ENCODE peak calls at places on chromosomes 1 and 21, in seven cellular contexts. One of them, this sample, is unnamed.

GRCh38 chr1:226589008-226589733 is 40.6 kb downstream of the STUM start:
- DNase-seq in AG04450: no peak
- DNase-seq in neural progenitor cell: no peak
- DNase-seq in brain microvascular endothelial cell: no peak
- DNase-seq in psoas muscle: no peak
- DNase-seq in cardiac muscle cell: peak
- DNase-seq in heart left ventricle: peak
- DNase-seq in this sample: no peak

GRCh38 chr1:243740255-243740999 is 109.6 kb downstream of the AKT3 start:
- DNase-seq in AG04450: no peak
- DNase-seq in neural progenitor cell: peak
- DNase-seq in brain microvascular endothelial cell: no peak
- DNase-seq in psoas muscle: no peak
- DNase-seq in cardiac muscle cell: peak
- DNase-seq in heart left ventricle: no peak
- DNase-seq in this sample: no peak

GRCh38 chr1:245942861-245943260 is 564.2 kb downstream of the SMYD3 start:
- DNase-seq in AG04450: no peak
- DNase-seq in neural progenitor cell: no peak
- DNase-seq in brain microvascular endothelial cell: no peak
- DNase-seq in psoas muscle: no peak
- DNase-seq in cardiac muscle cell: no peak
- DNase-seq in heart left ventricle: no peak
- DNase-seq in this sample: no peak

GRCh38 chr1:119160435-119160834 is 20.0 kb upstream of the WARS2 start:
- DNase-seq in AG04450: no peak
- DNase-seq in neural progenitor cell: no peak
- DNase-seq in brain microvascular endothelial cell: no peak
- DNase-seq in psoas muscle: no peak
- DNase-seq in cardiac muscle cell: no peak
- DNase-seq in heart left ventricle: no peak
- DNase-seq in this sample: no peak

GRCh38 chr1:7493711-7494110 is 277.4 kb upstream of the VAMP3 start:
- DNase-seq in AG04450: no peak
- DNase-seq in neural progenitor cell: no peak
- DNase-seq in brain microvascular endothelial cell: no peak
- DNase-seq in psoas muscle: no peak
- DNase-seq in cardiac muscle cell: no peak
- DNase-seq in heart left ventricle: no peak
- DNase-seq in this sample: no peak

GRCh38 chr1:69702085-69702484 is 134.4 kb downstream of the LRRC7 start:
- DNase-seq in AG04450: no peak
- DNase-seq in neural progenitor cell: no peak
- DNase-seq in brain microvascular endothelial cell: no peak
- DNase-seq in psoas muscle: no peak
- DNase-seq in cardiac muscle cell: no peak
- DNase-seq in heart left ventricle: no peak
- DNase-seq in this sample: no peak

GRCh38 chr1:51559501-51559900 is 40.4 kb upstream of the EPS15 start:
- DNase-seq in AG04450: no peak
- DNase-seq in neural progenitor cell: no peak
- DNase-seq in brain microvascular endothelial cell: no peak
- DNase-seq in psoas muscle: no peak
- DNase-seq in cardiac muscle cell: no peak
- DNase-seq in heart left ventricle: no peak
- DNase-seq in this sample: no peak

GRCh38 chr1:99533909-99534907 is 111.7 kb upstream of the PALMD start:
- DNase-seq in AG04450: no peak
- DNase-seq in neural progenitor cell: no peak
- DNase-seq in brain microvascular endothelial cell: no peak
- DNase-seq in psoas muscle: no peak
- DNase-seq in cardiac muscle cell: no peak
- DNase-seq in heart left ventricle: no peak
- DNase-seq in this sample: no peak

GRCh38 chr1:98389809-98390208 is 271.7 kb upstream of the SNX7 start:
- DNase-seq in AG04450: peak
- DNase-seq in neural progenitor cell: no peak
- DNase-seq in brain microvascular endothelial cell: peak
- DNase-seq in psoas muscle: no peak
- DNase-seq in cardiac muscle cell: peak
- DNase-seq in heart left ventricle: no peak
- DNase-seq in this sample: no peak

GRCh38 chr1:186740324-186740723 is 60.1 kb upstream of the PTGS2 start:
- DNase-seq in AG04450: no peak
- DNase-seq in neural progenitor cell: no peak
- DNase-seq in brain microvascular endothelial cell: no peak
- DNase-seq in psoas muscle: no peak
- DNase-seq in cardiac muscle cell: no peak
- DNase-seq in heart left ventricle: no peak
- DNase-seq in this sample: no peak

GRCh38 chr1:14602131-14602530 is 3.6 kb downstream of the KAZN start:
- DNase-seq in AG04450: no peak
- DNase-seq in neural progenitor cell: peak
- DNase-seq in brain microvascular endothelial cell: no peak
- DNase-seq in psoas muscle: peak
- DNase-seq in cardiac muscle cell: peak
- DNase-seq in heart left ventricle: peak
- DNase-seq in this sample: no peak

GRCh38 chr1:222043444-222044292 is 301.8 kb upstream of the DUSP10 start:
- DNase-seq in AG04450: peak
- DNase-seq in neural progenitor cell: peak
- DNase-seq in brain microvascular endothelial cell: peak
- DNase-seq in psoas muscle: no peak
- DNase-seq in cardiac muscle cell: peak
- DNase-seq in heart left ventricle: no peak
- DNase-seq in this sample: peak

GRCh38 chr21:45029298-45029967 is 44.9 kb upstream of the ADARB1 start:
- DNase-seq in AG04450: no peak
- DNase-seq in neural progenitor cell: peak
- DNase-seq in brain microvascular endothelial cell: peak
- DNase-seq in psoas muscle: no peak
- DNase-seq in cardiac muscle cell: peak
- DNase-seq in heart left ventricle: peak
- DNase-seq in this sample: no peak

GRCh38 chr1:192983349-192983980 is 75.7 kb downstream of the UCHL5 start:
- DNase-seq in AG04450: no peak
- DNase-seq in neural progenitor cell: no peak
- DNase-seq in brain microvascular endothelial cell: no peak
- DNase-seq in psoas muscle: no peak
- DNase-seq in cardiac muscle cell: no peak
- DNase-seq in heart left ventricle: no peak
- DNase-seq in this sample: no peak

GRCh38 chr1:157136133-157136532 is 2.1 kb downstream of the ETV3 start:
- DNase-seq in AG04450: no peak
- DNase-seq in neural progenitor cell: no peak
- DNase-seq in brain microvascular endothelial cell: no peak
- DNase-seq in psoas muscle: no peak
- DNase-seq in cardiac muscle cell: no peak
- DNase-seq in heart left ventricle: no peak
- DNase-seq in this sample: no peak

GRCh38 chr1:150981805-150982712 is at the start of gene ANXA9:
- DNase-seq in AG04450: no peak
- DNase-seq in neural progenitor cell: no peak
- DNase-seq in brain microvascular endothelial cell: no peak
- DNase-seq in psoas muscle: no peak
- DNase-seq in cardiac muscle cell: no peak
- DNase-seq in heart left ventricle: no peak
- DNase-seq in this sample: no peak

GRCh38 chr1:165114022-165114888 is 242.3 kb downstream of the LMX1A start:
- DNase-seq in AG04450: no peak
- DNase-seq in neural progenitor cell: peak
- DNase-seq in brain microvascular endothelial cell: peak
- DNase-seq in psoas muscle: no peak
- DNase-seq in cardiac muscle cell: peak
- DNase-seq in heart left ventricle: no peak
- DNase-seq in this sample: peak

GRCh38 chr1:228923973-228924766 is 188.9 kb downstream of the RHOU start:
- DNase-seq in AG04450: peak
- DNase-seq in neural progenitor cell: no peak
- DNase-seq in brain microvascular endothelial cell: no peak
- DNase-seq in psoas muscle: no peak
- DNase-seq in cardiac muscle cell: peak
- DNase-seq in heart left ventricle: no peak
- DNase-seq in this sample: no peak

DNA sequence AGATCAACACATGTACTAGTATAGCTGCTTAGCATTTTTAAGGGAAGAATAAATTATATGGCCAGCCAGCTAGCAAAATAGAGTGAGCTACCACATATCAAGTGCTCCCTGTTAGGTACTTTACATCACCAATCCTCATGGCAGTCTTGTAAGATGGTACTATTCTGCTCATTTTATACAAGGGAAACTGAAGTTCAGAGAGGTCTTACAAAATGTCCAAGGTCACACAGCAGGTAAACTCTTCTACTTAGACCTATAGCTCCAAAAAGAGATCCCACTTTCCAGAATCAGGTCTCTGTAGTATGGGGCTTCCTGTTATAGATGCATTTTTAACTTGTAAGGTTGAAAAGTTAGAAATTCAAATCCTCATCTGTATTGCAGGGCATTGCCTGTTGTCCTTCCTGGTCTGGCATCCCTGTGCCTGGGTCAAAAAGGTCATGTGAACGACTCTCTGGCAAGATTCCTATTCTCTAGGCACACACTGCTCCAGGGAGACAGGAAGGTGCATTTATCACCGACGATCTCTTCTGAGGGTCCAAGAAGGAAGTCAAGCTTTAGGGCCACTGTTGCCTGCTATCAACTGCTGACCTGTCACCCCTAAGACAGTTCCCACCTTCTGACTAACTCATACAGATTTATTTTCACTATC is 41.1 kb downstream of the TRIT1 start:
- DNase-seq in AG04450: no peak
- DNase-seq in neural progenitor cell: no peak
- DNase-seq in brain microvascular endothelial cell: no peak
- DNase-seq in psoas muscle: no peak
- DNase-seq in cardiac muscle cell: no peak
- DNase-seq in heart left ventricle: no peak
- DNase-seq in this sample: no peak
- H3K27ac ChIP-seq in AG04450: no peak
- H3K27ac ChIP-seq in neural progenitor cell: no peak
- H3K27ac ChIP-seq in brain microvascular endothelial cell: no peak
- H3K27ac ChIP-seq in psoas muscle: no peak
- H3K27ac ChIP-seq in cardiac muscle cell: no peak
- H3K27ac ChIP-seq in heart left ventricle: no peak
- H3K27ac ChIP-seq in this sample: no peak

DNA sequence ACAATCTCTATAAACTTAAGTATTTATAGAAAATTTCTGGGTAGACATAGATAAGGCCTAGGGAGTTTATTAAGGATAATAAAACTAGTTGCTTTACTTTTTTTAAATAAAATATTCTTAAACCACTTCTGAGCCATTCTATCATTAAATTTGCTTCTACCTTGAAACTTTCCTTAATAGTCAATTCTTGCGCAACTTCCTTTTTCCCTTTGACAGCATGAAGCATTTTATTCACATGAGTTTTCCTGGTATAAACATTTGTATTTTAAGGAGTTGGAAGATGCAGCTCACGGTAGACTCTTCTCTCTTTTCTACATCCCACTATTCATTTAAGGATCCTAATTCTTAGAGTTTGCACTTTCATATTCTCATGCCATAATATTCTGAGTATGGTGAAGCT is 75.8 kb upstream of the DPH5 start:
- DNase-seq in AG04450: no peak
- DNase-seq in neural progenitor cell: no peak
- DNase-seq in brain microvascular endothelial cell: no peak
- DNase-seq in psoas muscle: no peak
- DNase-seq in cardiac muscle cell: peak
- DNase-seq in heart left ventricle: no peak
- DNase-seq in this sample: no peak
- H3K27ac ChIP-seq in AG04450: no peak
- H3K27ac ChIP-seq in neural progenitor cell: no peak
- H3K27ac ChIP-seq in brain microvascular endothelial cell: no peak
- H3K27ac ChIP-seq in psoas muscle: no peak
- H3K27ac ChIP-seq in cardiac muscle cell: no peak
- H3K27ac ChIP-seq in heart left ventricle: no peak
- H3K27ac ChIP-seq in this sample: no peak

DNA sequence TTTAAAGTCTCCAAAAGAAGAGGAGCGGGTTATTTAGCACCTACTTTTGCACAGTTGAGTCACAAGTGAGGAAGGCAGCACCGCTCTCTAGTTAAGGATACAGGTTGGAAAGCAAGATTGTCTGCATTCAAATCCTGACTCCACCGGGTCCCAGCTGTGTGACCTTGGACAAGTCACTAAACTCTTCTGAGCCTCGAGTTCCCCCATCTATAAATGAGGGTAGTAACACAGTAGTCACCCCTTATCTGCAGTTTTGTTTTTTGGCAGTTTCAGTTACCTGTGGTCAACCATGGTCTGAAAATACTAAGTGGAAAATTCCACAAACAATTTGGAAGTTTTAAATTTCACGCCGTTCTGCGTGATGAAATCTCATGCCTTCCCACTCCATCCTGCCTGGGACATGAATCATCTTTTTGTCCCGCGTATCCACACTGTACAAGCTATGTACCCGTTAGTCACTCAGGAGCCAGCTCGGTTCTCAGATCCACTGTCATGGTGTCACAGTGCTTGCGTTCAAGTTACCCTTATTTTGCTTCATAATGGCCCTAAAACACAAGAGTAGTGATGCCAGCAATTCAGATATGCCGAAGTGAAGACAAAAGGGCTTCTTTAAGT is 49.4 kb downstream of the CAPZB start:
- DNase-seq in AG04450: no peak
- DNase-seq in neural progenitor cell: no peak
- DNase-seq in brain microvascular endothelial cell: peak
- DNase-seq in psoas muscle: no peak
- DNase-seq in cardiac muscle cell: peak
- DNase-seq in heart left ventricle: no peak
- DNase-seq in this sample: no peak
- H3K27ac ChIP-seq in AG04450: no peak
- H3K27ac ChIP-seq in neural progenitor cell: no peak
- H3K27ac ChIP-seq in brain microvascular endothelial cell: peak
- H3K27ac ChIP-seq in psoas muscle: peak
- H3K27ac ChIP-seq in cardiac muscle cell: no peak
- H3K27ac ChIP-seq in heart left ventricle: peak
- H3K27ac ChIP-seq in this sample: no peak

GRCh38 chr1:30312226-30312625 is 411.2 kb downstream of the MATN1 start:
- DNase-seq in AG04450: no peak
- DNase-seq in neural progenitor cell: no peak
- DNase-seq in brain microvascular endothelial cell: no peak
- DNase-seq in psoas muscle: no peak
- DNase-seq in cardiac muscle cell: no peak
- DNase-seq in heart left ventricle: no peak
- DNase-seq in this sample: no peak

GRCh38 chr1:30315185-30315960 is 408.0 kb downstream of the MATN1 start:
- DNase-seq in AG04450: no peak
- DNase-seq in neural progenitor cell: no peak
- DNase-seq in brain microvascular endothelial cell: peak
- DNase-seq in psoas muscle: no peak
- DNase-seq in cardiac muscle cell: peak
- DNase-seq in heart left ventricle: no peak
- DNase-seq in this sample: no peak

GRCh38 chr1:30314591-30314990 is 408.8 kb downstream of the MATN1 start:
- DNase-seq in AG04450: no peak
- DNase-seq in neural progenitor cell: no peak
- DNase-seq in brain microvascular endothelial cell: no peak
- DNase-seq in psoas muscle: no peak
- DNase-seq in cardiac muscle cell: no peak
- DNase-seq in heart left ventricle: no peak
- DNase-seq in this sample: no peak

GRCh38 chr1:30313176-30313575 is 410.2 kb downstream of the MATN1 start:
- DNase-seq in AG04450: no peak
- DNase-seq in neural progenitor cell: no peak
- DNase-seq in brain microvascular endothelial cell: no peak
- DNase-seq in psoas muscle: no peak
- DNase-seq in cardiac muscle cell: no peak
- DNase-seq in heart left ventricle: no peak
- DNase-seq in this sample: peak

GRCh38 chr1:30313584-30313983 is 409.8 kb downstream of the MATN1 start:
- DNase-seq in AG04450: no peak
- DNase-seq in neural progenitor cell: no peak
- DNase-seq in brain microvascular endothelial cell: no peak
- DNase-seq in psoas muscle: no peak
- DNase-seq in cardiac muscle cell: no peak
- DNase-seq in heart left ventricle: no peak
- DNase-seq in this sample: no peak
- H3K27ac ChIP-seq in AG04450: no peak
- H3K27ac ChIP-seq in neural progenitor cell: no peak
- H3K27ac ChIP-seq in brain microvascular endothelial cell: no peak
- H3K27ac ChIP-seq in psoas muscle: no peak
- H3K27ac ChIP-seq in cardiac muscle cell: no peak
- H3K27ac ChIP-seq in heart left ventricle: no peak
- H3K27ac ChIP-seq in this sample: no peak

This sample was measured in SJSA1.